ENCODE peak calls at places on chromosomes 1 and 21, in six cellular contexts. One of them, this sample, is unnamed.

GRCh38 chr1:166925791-166926483 is 49.4 kb downstream of the ILDR2 start:
- DNase-seq in HFF-Myc: no peak
- DNase-seq in NCI-H1105: no peak
- DNase-seq in stimulated activated CD4-positive, alpha-beta T cell treated with anti-CD3 and anti-CD28 coated beads, Interleukin-4, amount 100 ng/mL, for 1 hour: no peak
- DNase-seq in T-helper 2 cell: no peak
- DNase-seq in anterior cingulate cortex: no peak
- DNase-seq in this sample: no peak

GRCh38 chr21:34129971-34130597 is 56.7 kb downstream of the MRPS6 start:
- DNase-seq in HFF-Myc: no peak
- DNase-seq in NCI-H1105: no peak
- DNase-seq in stimulated activated CD4-positive, alpha-beta T cell treated with anti-CD3 and anti-CD28 coated beads, Interleukin-4, amount 100 ng/mL, for 1 hour: no peak
- DNase-seq in T-helper 2 cell: no peak
- DNase-seq in anterior cingulate cortex: no peak
- DNase-seq in this sample: no peak

GRCh38 chr1:1001057-1001630 is 1.2 kb upstream of the HES4 start:
- DNase-seq in HFF-Myc: no peak
- DNase-seq in NCI-H1105: no peak
- DNase-seq in stimulated activated CD4-positive, alpha-beta T cell treated with anti-CD3 and anti-CD28 coated beads, Interleukin-4, amount 100 ng/mL, for 1 hour: peak
- DNase-seq in T-helper 2 cell: no peak
- DNase-seq in anterior cingulate cortex: no peak
- DNase-seq in this sample: no peak

GRCh38 chr1:19049798-19050197 is 93.3 kb upstream of the IFFO2 start:
- DNase-seq in HFF-Myc: no peak
- DNase-seq in NCI-H1105: no peak
- DNase-seq in stimulated activated CD4-positive, alpha-beta T cell treated with anti-CD3 and anti-CD28 coated beads, Interleukin-4, amount 100 ng/mL, for 1 hour: no peak
- DNase-seq in T-helper 2 cell: no peak
- DNase-seq in anterior cingulate cortex: no peak
- DNase-seq in this sample: no peak

GRCh38 chr1:245332513-245332912 is 177.7 kb downstream of the KIF26B start:
- DNase-seq in HFF-Myc: no peak
- DNase-seq in NCI-H1105: no peak
- DNase-seq in stimulated activated CD4-positive, alpha-beta T cell treated with anti-CD3 and anti-CD28 coated beads, Interleukin-4, amount 100 ng/mL, for 1 hour: peak
- DNase-seq in T-helper 2 cell: no peak
- DNase-seq in anterior cingulate cortex: no peak
- DNase-seq in this sample: no peak

GRCh38 chr1:21022279-21023040 is 154.2 kb downstream of the EIF4G3 start:
- DNase-seq in HFF-Myc: peak
- DNase-seq in NCI-H1105: peak
- DNase-seq in stimulated activated CD4-positive, alpha-beta T cell treated with anti-CD3 and anti-CD28 coated beads, Interleukin-4, amount 100 ng/mL, for 1 hour: no peak
- DNase-seq in T-helper 2 cell: peak
- DNase-seq in anterior cingulate cortex: no peak
- DNase-seq in this sample: peak

GRCh38 chr1:9871021-9871420 is 39.0 kb downstream of the CTNNBIP1 start:
- DNase-seq in HFF-Myc: no peak
- DNase-seq in NCI-H1105: no peak
- DNase-seq in stimulated activated CD4-positive, alpha-beta T cell treated with anti-CD3 and anti-CD28 coated beads, Interleukin-4, amount 100 ng/mL, for 1 hour: no peak
- DNase-seq in T-helper 2 cell: no peak
- DNase-seq in anterior cingulate cortex: no peak
- DNase-seq in this sample: no peak

GRCh38 chr1:37561794-37562132 is 5.0 kb downstream of the DNALI1 start:
- DNase-seq in HFF-Myc: no peak
- DNase-seq in NCI-H1105: no peak
- DNase-seq in stimulated activated CD4-positive, alpha-beta T cell treated with anti-CD3 and anti-CD28 coated beads, Interleukin-4, amount 100 ng/mL, for 1 hour: peak
- DNase-seq in T-helper 2 cell: no peak
- DNase-seq in anterior cingulate cortex: no peak
- DNase-seq in this sample: peak

GRCh38 chr1:203408485-203409229 is 57.7 kb upstream of the FMOD start:
- DNase-seq in HFF-Myc: peak
- DNase-seq in NCI-H1105: no peak
- DNase-seq in stimulated activated CD4-positive, alpha-beta T cell treated with anti-CD3 and anti-CD28 coated beads, Interleukin-4, amount 100 ng/mL, for 1 hour: no peak
- DNase-seq in T-helper 2 cell: no peak
- DNase-seq in anterior cingulate cortex: peak
- DNase-seq in this sample: no peak

GRCh38 chr1:85297855-85298629 is 21.6 kb upstream of the BCL10 start:
- DNase-seq in HFF-Myc: peak
- DNase-seq in NCI-H1105: peak
- DNase-seq in stimulated activated CD4-positive, alpha-beta T cell treated with anti-CD3 and anti-CD28 coated beads, Interleukin-4, amount 100 ng/mL, for 1 hour: peak
- DNase-seq in T-helper 2 cell: peak
- DNase-seq in anterior cingulate cortex: peak
- DNase-seq in this sample: no peak

GRCh38 chr1:32334864-32335618 is 992 bp downstream of the MARCKSL1 start:
- DNase-seq in HFF-Myc: no peak
- DNase-seq in NCI-H1105: peak
- DNase-seq in stimulated activated CD4-positive, alpha-beta T cell treated with anti-CD3 and anti-CD28 coated beads, Interleukin-4, amount 100 ng/mL, for 1 hour: peak
- DNase-seq in T-helper 2 cell: peak
- DNase-seq in anterior cingulate cortex: peak
- DNase-seq in this sample: no peak

GRCh38 chr1:7257225-7257624 is 472.0 kb downstream of the CAMTA1 start:
- DNase-seq in HFF-Myc: no peak
- DNase-seq in NCI-H1105: no peak
- DNase-seq in stimulated activated CD4-positive, alpha-beta T cell treated with anti-CD3 and anti-CD28 coated beads, Interleukin-4, amount 100 ng/mL, for 1 hour: no peak
- DNase-seq in T-helper 2 cell: no peak
- DNase-seq in anterior cingulate cortex: no peak
- DNase-seq in this sample: no peak

GRCh38 chr1:92985101-92985500 is 23.8 kb upstream of the DIPK1A start:
- DNase-seq in HFF-Myc: no peak
- DNase-seq in NCI-H1105: no peak
- DNase-seq in stimulated activated CD4-positive, alpha-beta T cell treated with anti-CD3 and anti-CD28 coated beads, Interleukin-4, amount 100 ng/mL, for 1 hour: no peak
- DNase-seq in T-helper 2 cell: no peak
- DNase-seq in anterior cingulate cortex: no peak
- DNase-seq in this sample: no peak

GRCh38 chr1:28915036-28915895 is 897 bp downstream of the EPB41 start:
- DNase-seq in HFF-Myc: no peak
- DNase-seq in NCI-H1105: peak
- DNase-seq in stimulated activated CD4-positive, alpha-beta T cell treated with anti-CD3 and anti-CD28 coated beads, Interleukin-4, amount 100 ng/mL, for 1 hour: peak
- DNase-seq in T-helper 2 cell: peak
- DNase-seq in anterior cingulate cortex: no peak
- DNase-seq in this sample: peak

GRCh38 chr21:44525431-44526095 is 14.4 kb downstream of the KRTAP10-1 start:
- DNase-seq in HFF-Myc: no peak
- DNase-seq in NCI-H1105: no peak
- DNase-seq in stimulated activated CD4-positive, alpha-beta T cell treated with anti-CD3 and anti-CD28 coated beads, Interleukin-4, amount 100 ng/mL, for 1 hour: no peak
- DNase-seq in T-helper 2 cell: no peak
- DNase-seq in anterior cingulate cortex: no peak
- DNase-seq in this sample: no peak

GRCh38 chr21:18368193-18368592 is 35.4 kb downstream of the TMPRSS15 start:
- DNase-seq in HFF-Myc: no peak
- DNase-seq in NCI-H1105: no peak
- DNase-seq in stimulated activated CD4-positive, alpha-beta T cell treated with anti-CD3 and anti-CD28 coated beads, Interleukin-4, amount 100 ng/mL, for 1 hour: no peak
- DNase-seq in T-helper 2 cell: no peak
- DNase-seq in anterior cingulate cortex: no peak
- DNase-seq in this sample: no peak

GRCh38 chr1:15201221-15201620 is 45.8 kb upstream of the FHAD1 start:
- DNase-seq in HFF-Myc: no peak
- DNase-seq in NCI-H1105: no peak
- DNase-seq in stimulated activated CD4-positive, alpha-beta T cell treated with anti-CD3 and anti-CD28 coated beads, Interleukin-4, amount 100 ng/mL, for 1 hour: no peak
- DNase-seq in T-helper 2 cell: no peak
- DNase-seq in anterior cingulate cortex: no peak
- DNase-seq in this sample: no peak

GRCh38 chr1:47906009-47906432 is 91.2 kb downstream of the TRABD2B start:
- DNase-seq in HFF-Myc: no peak
- DNase-seq in NCI-H1105: peak
- DNase-seq in stimulated activated CD4-positive, alpha-beta T cell treated with anti-CD3 and anti-CD28 coated beads, Interleukin-4, amount 100 ng/mL, for 1 hour: no peak
- DNase-seq in T-helper 2 cell: no peak
- DNase-seq in anterior cingulate cortex: no peak
- DNase-seq in this sample: no peak

GRCh38 chr21:46639489-46640386 is 4.3 kb downstream of the PRMT2 start:
- DNase-seq in HFF-Myc: no peak
- DNase-seq in NCI-H1105: no peak
- DNase-seq in stimulated activated CD4-positive, alpha-beta T cell treated with anti-CD3 and anti-CD28 coated beads, Interleukin-4, amount 100 ng/mL, for 1 hour: no peak
- DNase-seq in T-helper 2 cell: no peak
- DNase-seq in anterior cingulate cortex: no peak
- DNase-seq in this sample: peak

GRCh38 chr1:41813755-41814694 is 104.7 kb downstream of the HIVEP3 start:
- DNase-seq in HFF-Myc: no peak
- DNase-seq in NCI-H1105: no peak
- DNase-seq in stimulated activated CD4-positive, alpha-beta T cell treated with anti-CD3 and anti-CD28 coated beads, Interleukin-4, amount 100 ng/mL, for 1 hour: no peak
- DNase-seq in T-helper 2 cell: no peak
- DNase-seq in anterior cingulate cortex: no peak
- DNase-seq in this sample: no peak

GRCh38 chr1:113534130-113534817 is 144.0 kb downstream of the MAGI3 start:
- DNase-seq in HFF-Myc: peak
- DNase-seq in NCI-H1105: no peak
- DNase-seq in stimulated activated CD4-positive, alpha-beta T cell treated with anti-CD3 and anti-CD28 coated beads, Interleukin-4, amount 100 ng/mL, for 1 hour: no peak
- DNase-seq in T-helper 2 cell: no peak
- DNase-seq in anterior cingulate cortex: no peak
- DNase-seq in this sample: peak

GRCh38 chr1:67355745-67356424 is 48.2 kb downstream of the IL12RB2 start:
- DNase-seq in HFF-Myc: no peak
- DNase-seq in NCI-H1105: no peak
- DNase-seq in stimulated activated CD4-positive, alpha-beta T cell treated with anti-CD3 and anti-CD28 coated beads, Interleukin-4, amount 100 ng/mL, for 1 hour: no peak
- DNase-seq in T-helper 2 cell: no peak
- DNase-seq in anterior cingulate cortex: no peak
- DNase-seq in this sample: peak

GRCh38 chr1:110873856-110874255 is 908 bp downstream of the CD53 start:
- DNase-seq in HFF-Myc: no peak
- DNase-seq in NCI-H1105: no peak
- DNase-seq in stimulated activated CD4-positive, alpha-beta T cell treated with anti-CD3 and anti-CD28 coated beads, Interleukin-4, amount 100 ng/mL, for 1 hour: no peak
- DNase-seq in T-helper 2 cell: no peak
- DNase-seq in anterior cingulate cortex: no peak
- DNase-seq in this sample: no peak

GRCh38 chr1:201038537-201038936 is 15.0 kb upstream of the KIF21B start:
- DNase-seq in HFF-Myc: no peak
- DNase-seq in NCI-H1105: no peak
- DNase-seq in stimulated activated CD4-positive, alpha-beta T cell treated with anti-CD3 and anti-CD28 coated beads, Interleukin-4, amount 100 ng/mL, for 1 hour: no peak
- DNase-seq in T-helper 2 cell: no peak
- DNase-seq in anterior cingulate cortex: peak
- DNase-seq in this sample: no peak

GRCh38 chr1:1013105-1013921 is at the start of gene ISG15:
- DNase-seq in HFF-Myc: no peak
- DNase-seq in NCI-H1105: peak
- DNase-seq in stimulated activated CD4-positive, alpha-beta T cell treated with anti-CD3 and anti-CD28 coated beads, Interleukin-4, amount 100 ng/mL, for 1 hour: peak
- DNase-seq in T-helper 2 cell: peak
- DNase-seq in anterior cingulate cortex: peak
- DNase-seq in this sample: peak

GRCh38 chr21:39503138-39503762 is 51.5 kb downstream of the SH3BGR start:
- DNase-seq in HFF-Myc: no peak
- DNase-seq in NCI-H1105: no peak
- DNase-seq in stimulated activated CD4-positive, alpha-beta T cell treated with anti-CD3 and anti-CD28 coated beads, Interleukin-4, amount 100 ng/mL, for 1 hour: no peak
- DNase-seq in T-helper 2 cell: no peak
- DNase-seq in anterior cingulate cortex: no peak
- DNase-seq in this sample: no peak

GRCh38 chr1:38009088-38009840 is 3.3 kb upstream of the UTP11 start:
- DNase-seq in HFF-Myc: no peak
- DNase-seq in NCI-H1105: no peak
- DNase-seq in stimulated activated CD4-positive, alpha-beta T cell treated with anti-CD3 and anti-CD28 coated beads, Interleukin-4, amount 100 ng/mL, for 1 hour: no peak
- DNase-seq in T-helper 2 cell: peak
- DNase-seq in anterior cingulate cortex: no peak
- DNase-seq in this sample: no peak

GRCh38 chr1:65425697-65426096 is 5.2 kb downstream of the LEPR start:
- DNase-seq in HFF-Myc: peak
- DNase-seq in NCI-H1105: no peak
- DNase-seq in stimulated activated CD4-positive, alpha-beta T cell treated with anti-CD3 and anti-CD28 coated beads, Interleukin-4, amount 100 ng/mL, for 1 hour: no peak
- DNase-seq in T-helper 2 cell: no peak
- DNase-seq in anterior cingulate cortex: no peak
- DNase-seq in this sample: no peak

GRCh38 chr1:43556772-43557171 is 26.1 kb downstream of the PTPRF start:
- DNase-seq in HFF-Myc: no peak
- DNase-seq in NCI-H1105: no peak
- DNase-seq in stimulated activated CD4-positive, alpha-beta T cell treated with anti-CD3 and anti-CD28 coated beads, Interleukin-4, amount 100 ng/mL, for 1 hour: no peak
- DNase-seq in T-helper 2 cell: no peak
- DNase-seq in anterior cingulate cortex: no peak
- DNase-seq in this sample: no peak

GRCh38 chr21:42931560-42932235 is 6.3 kb upstream of the ERVH48-1 start:
- DNase-seq in HFF-Myc: no peak
- DNase-seq in NCI-H1105: no peak
- DNase-seq in stimulated activated CD4-positive, alpha-beta T cell treated with anti-CD3 and anti-CD28 coated beads, Interleukin-4, amount 100 ng/mL, for 1 hour: no peak
- DNase-seq in T-helper 2 cell: no peak
- DNase-seq in anterior cingulate cortex: no peak
- DNase-seq in this sample: no peak

GRCh38 chr1:54404939-54405880 is 984 bp downstream of the SSBP3 start:
- DNase-seq in HFF-Myc: no peak
- DNase-seq in NCI-H1105: peak
- DNase-seq in stimulated activated CD4-positive, alpha-beta T cell treated with anti-CD3 and anti-CD28 coated beads, Interleukin-4, amount 100 ng/mL, for 1 hour: peak
- DNase-seq in T-helper 2 cell: no peak
- DNase-seq in anterior cingulate cortex: no peak
- DNase-seq in this sample: no peak

GRCh38 chr1:25432749-25433388 is 2.2 kb downstream of the MACO1 start:
- DNase-seq in HFF-Myc: no peak
- DNase-seq in NCI-H1105: no peak
- DNase-seq in stimulated activated CD4-positive, alpha-beta T cell treated with anti-CD3 and anti-CD28 coated beads, Interleukin-4, amount 100 ng/mL, for 1 hour: no peak
- DNase-seq in T-helper 2 cell: no peak
- DNase-seq in anterior cingulate cortex: no peak
- DNase-seq in this sample: no peak

GRCh38 chr1:207321790-207322530 is 482 bp downstream of the CD55 start:
- DNase-seq in HFF-Myc: no peak
- DNase-seq in NCI-H1105: peak
- DNase-seq in stimulated activated CD4-positive, alpha-beta T cell treated with anti-CD3 and anti-CD28 coated beads, Interleukin-4, amount 100 ng/mL, for 1 hour: no peak
- DNase-seq in T-helper 2 cell: no peak
- DNase-seq in anterior cingulate cortex: no peak
- DNase-seq in this sample: peak

GRCh38 chr1:154863702-154864174 is 6.3 kb downstream of the KCNN3 start:
- DNase-seq in HFF-Myc: no peak
- DNase-seq in NCI-H1105: no peak
- DNase-seq in stimulated activated CD4-positive, alpha-beta T cell treated with anti-CD3 and anti-CD28 coated beads, Interleukin-4, amount 100 ng/mL, for 1 hour: peak
- DNase-seq in T-helper 2 cell: no peak
- DNase-seq in anterior cingulate cortex: no peak
- DNase-seq in this sample: peak

GRCh38 chr1:156582388-156583022 is 3.0 kb downstream of the TTC24 start:
- DNase-seq in HFF-Myc: no peak
- DNase-seq in NCI-H1105: no peak
- DNase-seq in stimulated activated CD4-positive, alpha-beta T cell treated with anti-CD3 and anti-CD28 coated beads, Interleukin-4, amount 100 ng/mL, for 1 hour: no peak
- DNase-seq in T-helper 2 cell: no peak
- DNase-seq in anterior cingulate cortex: no peak
- DNase-seq in this sample: no peak

GRCh38 chr1:11927866-11928592 is 1.8 kb upstream of the KIAA2013 start:
- DNase-seq in HFF-Myc: no peak
- DNase-seq in NCI-H1105: no peak
- DNase-seq in stimulated activated CD4-positive, alpha-beta T cell treated with anti-CD3 and anti-CD28 coated beads, Interleukin-4, amount 100 ng/mL, for 1 hour: no peak
- DNase-seq in T-helper 2 cell: no peak
- DNase-seq in anterior cingulate cortex: no peak
- DNase-seq in this sample: no peak

GRCh38 chr1:201344206-201345080 is 33.0 kb downstream of the TNNT2 start:
- DNase-seq in HFF-Myc: no peak
- DNase-seq in NCI-H1105: no peak
- DNase-seq in stimulated activated CD4-positive, alpha-beta T cell treated with anti-CD3 and anti-CD28 coated beads, Interleukin-4, amount 100 ng/mL, for 1 hour: no peak
- DNase-seq in T-helper 2 cell: no peak
- DNase-seq in anterior cingulate cortex: no peak
- DNase-seq in this sample: no peak

This sample was measured in NCI-H526 treated with DMSO at 0.1 percent for 48 hours.